ENCODE peak calls at places on chromosomes 12 and 14, in nine cellular contexts. One of them, this sample, is unnamed.

GRCh38 chr12:96073346-96074336 is 38.3 kb upstream of the LTA4H start:
- DNase-seq in HL-60: peak; percentile 32
- DNase-seq in effector memory CD4-positive, alpha-beta T cell: no peak
- DNase-seq in mammary epithelial cell: peak; percentile 60
- DNase-seq in stomach: no peak
- DNase-seq in EL: no peak
- DNase-seq in thoracic aorta: no peak
- DNase-seq in NCI-H1105 treated with DMSO at 0.1 percent for 48 hours: peak; percentile 6
- DNase-seq in NCI-H2081: no peak
- DNase-seq in this sample: peak; percentile 39

GRCh38 chr12:65673732-65674131 is 150.6 kb upstream of the HMGA2 start:
- DNase-seq in mammary epithelial cell: no peak
- DNase-seq in effector memory CD4-positive, alpha-beta T cell: no peak
- DNase-seq in stomach: no peak
- DNase-seq in thoracic aorta: no peak
- DNase-seq in EL: peak; percentile 35
- DNase-seq in NCI-H1105 treated with DMSO at 0.1 percent for 48 hours: no peak
- DNase-seq in HL-60: no peak
- DNase-seq in NCI-H2081: no peak
- DNase-seq in this sample: no peak

GRCh38 chr12:70059373-70059772 is 183.9 kb upstream of the CNOT2 start:
- DNase-seq in effector memory CD4-positive, alpha-beta T cell: no peak
- DNase-seq in mammary epithelial cell: no peak
- DNase-seq in stomach: no peak
- DNase-seq in EL: no peak
- DNase-seq in thoracic aorta: no peak
- DNase-seq in NCI-H1105 treated with DMSO at 0.1 percent for 48 hours: no peak
- DNase-seq in NCI-H2081: no peak
- DNase-seq in HL-60: no peak
- DNase-seq in this sample: no peak

GRCh38 chr12:52037248-52037861 is 13.9 kb upstream of the NR4A1 start:
- DNase-seq in thoracic aorta: no peak
- DNase-seq in mammary epithelial cell: no peak
- DNase-seq in stomach: peak; percentile 54
- DNase-seq in HL-60: no peak
- DNase-seq in NCI-H2081: peak; percentile 15
- DNase-seq in effector memory CD4-positive, alpha-beta T cell: no peak
- DNase-seq in NCI-H1105 treated with DMSO at 0.1 percent for 48 hours: no peak
- DNase-seq in EL: peak; percentile 51
- DNase-seq in this sample: no peak

GRCh38 chr12:97465012-97465345 is 2.4 kb downstream of the RMST start:
- DNase-seq in NCI-H1105 treated with DMSO at 0.1 percent for 48 hours: peak; percentile 76
- DNase-seq in EL: no peak
- DNase-seq in thoracic aorta: no peak
- DNase-seq in HL-60: no peak
- DNase-seq in effector memory CD4-positive, alpha-beta T cell: no peak
- DNase-seq in stomach: no peak
- DNase-seq in NCI-H2081: peak; percentile 71
- DNase-seq in mammary epithelial cell: no peak
- DNase-seq in this sample: no peak

GRCh38 chr12:133010657-133011297 is 24.6 kb downstream of the ZNF26 start:
- DNase-seq in stomach: no peak
- DNase-seq in NCI-H2081: no peak
- DNase-seq in EL: no peak
- DNase-seq in effector memory CD4-positive, alpha-beta T cell: no peak
- DNase-seq in HL-60: no peak
- DNase-seq in thoracic aorta: no peak
- DNase-seq in NCI-H1105 treated with DMSO at 0.1 percent for 48 hours: no peak
- DNase-seq in mammary epithelial cell: no peak
- DNase-seq in this sample: no peak

GRCh38 chr12:96177013-96177412 is 17.2 kb upstream of the ELK3 start:
- DNase-seq in HL-60: no peak
- DNase-seq in NCI-H2081: no peak
- DNase-seq in effector memory CD4-positive, alpha-beta T cell: no peak
- DNase-seq in thoracic aorta: no peak
- DNase-seq in stomach: no peak
- DNase-seq in EL: peak; percentile 63
- DNase-seq in NCI-H1105 treated with DMSO at 0.1 percent for 48 hours: no peak
- DNase-seq in mammary epithelial cell: peak; percentile 96
- DNase-seq in this sample: no peak

GRCh38 chr14:33812181-33812580 is 138.7 kb downstream of the EGLN3 start:
- DNase-seq in thoracic aorta: no peak
- DNase-seq in stomach: no peak
- DNase-seq in EL: no peak
- DNase-seq in NCI-H1105 treated with DMSO at 0.1 percent for 48 hours: no peak
- DNase-seq in mammary epithelial cell: no peak
- DNase-seq in HL-60: no peak
- DNase-seq in NCI-H2081: no peak
- DNase-seq in effector memory CD4-positive, alpha-beta T cell: no peak
- DNase-seq in this sample: no peak

GRCh38 chr14:33377596-33378390 is 439.1 kb downstream of the NPAS3 start:
- DNase-seq in NCI-H2081: no peak
- DNase-seq in effector memory CD4-positive, alpha-beta T cell: no peak
- DNase-seq in HL-60: no peak
- DNase-seq in NCI-H1105 treated with DMSO at 0.1 percent for 48 hours: no peak
- DNase-seq in thoracic aorta: no peak
- DNase-seq in stomach: no peak
- DNase-seq in EL: no peak
- DNase-seq in mammary epithelial cell: no peak
- DNase-seq in this sample: no peak

GRCh38 chr14:71400821-71401447 is 493.7 kb downstream of the PCNX1 start:
- DNase-seq in stomach: no peak
- DNase-seq in effector memory CD4-positive, alpha-beta T cell: no peak
- DNase-seq in mammary epithelial cell: no peak
- DNase-seq in NCI-H2081: no peak
- DNase-seq in NCI-H1105 treated with DMSO at 0.1 percent for 48 hours: no peak
- DNase-seq in EL: peak; percentile 23
- DNase-seq in HL-60: no peak
- DNase-seq in thoracic aorta: no peak
- DNase-seq in this sample: no peak

GRCh38 chr14:91647817-91648216 is 84.1 kb downstream of the CATSPERB start:
- DNase-seq in HL-60: no peak
- DNase-seq in mammary epithelial cell: no peak
- DNase-seq in thoracic aorta: no peak
- DNase-seq in stomach: no peak
- DNase-seq in effector memory CD4-positive, alpha-beta T cell: no peak
- DNase-seq in NCI-H1105 treated with DMSO at 0.1 percent for 48 hours: no peak
- DNase-seq in EL: no peak
- DNase-seq in NCI-H2081: no peak
- DNase-seq in this sample: no peak

GRCh38 chr12:3152892-3153291 is 75.7 kb downstream of the TSPAN9 start:
- DNase-seq in mammary epithelial cell: no peak
- DNase-seq in effector memory CD4-positive, alpha-beta T cell: no peak
- DNase-seq in stomach: no peak
- DNase-seq in NCI-H2081: no peak
- DNase-seq in HL-60: no peak
- DNase-seq in thoracic aorta: no peak
- DNase-seq in NCI-H1105 treated with DMSO at 0.1 percent for 48 hours: no peak
- DNase-seq in EL: no peak
- DNase-seq in this sample: no peak

This sample was measured in NCI-H1694 treated with DMSO at 0.1 percent for 48 hours.